ENCODE peak calls at places on chromosomes 6 and 20, in seven cellular contexts. P is NCI-H1417; Z is SK-MEL-5; Y is AG09309; V is astrocyte of the spinal cord; O is naive thymus-derived CD8-positive, alpha-beta T cell; L is GM23338. F is an unnamed sample.

GRCh38 chr6:16267428-16268263 is 29.3 kb downstream of the GMPR start:
- DNase-seq in P (no peak), Z (no peak), Y (no peak), V (no peak), O (no peak), L (no peak), F (no peak)

GRCh38 chr6:167398214-167399050 is 73.5 kb downstream of the TTLL2 start:
- DNase-seq in P (no peak), Z (no peak), Y (no peak), V (no peak), O (no peak), L (peak; percentile 0), F (no peak)

GRCh38 chr6:81590314-81590691 is 162.2 kb downstream of the TENT5A start:
- DNase-seq in P (no peak), Z (no peak), Y (no peak), V (no peak), O (no peak), L (no peak), F (no peak)

GRCh38 chr6:165071906-165072305 is 237.5 kb downstream of the C6orf118 start:
- DNase-seq in P (no peak), Z (no peak), Y (no peak), V (no peak), O (no peak), L (no peak), F (no peak)

GRCh38 chr6:3977875-3978711 is 100.8 kb downstream of the FAM217A start:
- DNase-seq in P (no peak), Z (peak; percentile 96), Y (peak; percentile 65), V (peak; percentile 96), O (no peak), L (peak; percentile 78), F (peak; percentile 54)

GRCh38 chr6:138864343-138864890 is 68.5 kb downstream of the ECT2L start:
- DNase-seq in P (no peak), Z (peak; percentile 5), Y (no peak), V (no peak), O (no peak), L (no peak), F (no peak)

GRCh38 chr20:34689486-34689885 is 12.6 kb upstream of the PIGU start:
- DNase-seq in P (no peak), Z (no peak), Y (no peak), V (no peak), O (no peak), L (no peak), F (no peak)

GRCh38 chr6:112408522-112408921 is 61.4 kb downstream of the RFPL4B start:
- DNase-seq in P (no peak), Z (no peak), Y (no peak), V (no peak), O (no peak), L (peak; percentile 21), F (peak; percentile 9)

GRCh38 chr20:46573788-46574581 is 23.5 kb upstream of the OCSTAMP start:
- DNase-seq in P (no peak), Z (no peak), Y (no peak), V (no peak), O (no peak), L (no peak), F (no peak)

GRCh38 chr6:159871911-159872310 is 18.9 kb upstream of the MAS1 start:
- DNase-seq in P (no peak), Z (no peak), Y (no peak), V (no peak), O (no peak), L (no peak), F (no peak)

GRCh38 chr6:22164236-22164635 is 132.6 kb downstream of the PRL start:
- DNase-seq in P (no peak), Z (no peak), Y (no peak), V (peak; percentile 16), O (no peak), L (no peak), F (no peak)

F was measured in H7.